ENCODE peak calls at places on chromosomes 16 and 17, in ten cellular contexts. F is CD8-positive, alpha-beta T cell; P is OCI-LY7; Y is foreskin keratinocyte; D is H1; Z is endodermal cell; K is fibroblast of the aortic adventitia; S is GM13977; M is lower lobe of right lung; X is RWPE2. H is an unnamed sample.

GRCh38 chr16:50925758-50926357 is 184.0 kb downstream of the CYLD start:
- DNase-seq in F (no peak), P (no peak), D (no peak), Z (no peak), Y (peak), K (peak), S (no peak), M (no peak), X (no peak), H (no peak)

GRCh38 chr17:79368521-79368920 is 242.3 kb downstream of the RBFOX3 start:
- DNase-seq in M (no peak), P (no peak), S (no peak), Z (no peak), K (no peak), X (no peak), D (no peak), Y (no peak), F (no peak), H (no peak)

GRCh38 chr17:66426397-66427033 is 124.1 kb downstream of the PRKCA start:
- DNase-seq in P (peak), X (no peak), S (peak), Y (peak), K (peak), D (no peak), F (peak), M (no peak), Z (peak), H (peak)

GRCh38 chr16:645852-646678 is 3.1 kb upstream of the WDR90 start:
- DNase-seq in Z (no peak), D (no peak), X (no peak), F (no peak), M (peak), K (no peak), S (no peak), P (no peak), Y (no peak), H (no peak)

GRCh38 chr16:90012978-90013745 is 6.1 kb downstream of the DBNDD1 start:
- DNase-seq in K (no peak), S (no peak), Y (no peak), M (no peak), Z (no peak), F (no peak), D (no peak), X (no peak), P (peak), H (no peak)

GRCh38 chr17:19347323-19348080 is 15.0 kb downstream of the B9D1 start:
- DNase-seq in Z (peak), K (no peak), X (peak), S (no peak), P (peak), F (no peak), Y (no peak), M (no peak), D (no peak), H (no peak)

GRCh38 chr17:44279586-44280344 is 11.8 kb upstream of the SLC4A1 start:
- DNase-seq in X (no peak), M (peak), F (no peak), P (peak), D (peak), S (peak), Z (peak), K (peak), Y (no peak), H (peak)

GRCh38 chr16:54173489-54173888 is 113.1 kb downstream of the IRX3 start:
- DNase-seq in X (no peak), S (no peak), K (no peak), F (no peak), M (no peak), Z (peak), D (no peak), P (no peak), Y (no peak), H (no peak)

GRCh38 chr16:76946879-76947278 is 244.1 kb upstream of the MON1B start:
- DNase-seq in D (no peak), Z (no peak), F (no peak), P (no peak), S (no peak), X (no peak), M (no peak), Y (peak), K (peak), H (peak)

GRCh38 chr16:88977028-88977844 is at the start of gene CBFA2T3:
- DNase-seq in P (peak), S (no peak), Z (no peak), K (no peak), M (peak), Y (no peak), D (no peak), F (no peak), X (no peak), H (peak)

GRCh38 chr16:80369559-80369958 is 171.2 kb upstream of the DYNLRB2 start:
- DNase-seq in S (no peak), Z (peak), F (no peak), P (no peak), D (peak), X (no peak), M (no peak), K (peak), Y (peak), H (peak)

GRCh38 chr17:46135126-46135812 is 58.0 kb downstream of the KANSL1 start:
- DNase-seq in P (no peak), D (no peak), K (no peak), F (no peak), S (no peak), Z (no peak), M (no peak), Y (no peak), X (no peak), H (no peak)

GRCh38 chr16:74936902-74937560 is 47.9 kb downstream of the WDR59 start:
- DNase-seq in X (no peak), Y (no peak), M (no peak), D (no peak), F (no peak), P (no peak), Z (no peak), S (peak), K (peak), H (no peak)

GRCh38 chr17:40432864-40433528 is 10.3 kb upstream of the IGFBP4 start:
- DNase-seq in F (no peak), M (no peak), P (no peak), K (peak), Z (no peak), X (peak), D (no peak), Y (no peak), S (no peak), H (no peak)

GRCh38 chr16:22001591-22001990 is 675 bp upstream of the PDZD9 start:
- DNase-seq in Z (no peak), S (no peak), Y (peak), M (no peak), P (no peak), D (no peak), F (no peak), X (no peak), K (peak), H (no peak)

GRCh38 chr16:75003931-75004330 is 5.1 kb downstream of the ZNRF1 start:
- DNase-seq in X (no peak), Y (no peak), F (no peak), Z (no peak), K (no peak), S (no peak), P (no peak), D (no peak), M (no peak), H (no peak)

GRCh38 chr17:49000943-49001342 is 3.8 kb downstream of the IGF2BP1 start:
- DNase-seq in D (no peak), F (no peak), P (no peak), Z (no peak), K (no peak), X (no peak), Y (no peak), M (no peak), S (no peak), H (no peak)

GRCh38 chr16:78249056-78249455 is 149.6 kb downstream of the WWOX start:
- DNase-seq in K (no peak), M (peak), S (no peak), X (no peak), Z (peak), F (no peak), Y (no peak), D (peak), P (no peak), H (peak)

GRCh38 chr17:3043737-3044365 is 19.6 kb downstream of the OR1D5 start:
- DNase-seq in X (no peak), D (peak), Y (no peak), K (no peak), P (peak), M (no peak), S (no peak), F (no peak), Z (peak), H (peak)
- TF ChIP-seq CTCF in X (peak), D (peak), Y (peak), K (peak), P (peak), M (no peak), S (peak), F (no peak), Z (peak), H (peak)

DNA sequence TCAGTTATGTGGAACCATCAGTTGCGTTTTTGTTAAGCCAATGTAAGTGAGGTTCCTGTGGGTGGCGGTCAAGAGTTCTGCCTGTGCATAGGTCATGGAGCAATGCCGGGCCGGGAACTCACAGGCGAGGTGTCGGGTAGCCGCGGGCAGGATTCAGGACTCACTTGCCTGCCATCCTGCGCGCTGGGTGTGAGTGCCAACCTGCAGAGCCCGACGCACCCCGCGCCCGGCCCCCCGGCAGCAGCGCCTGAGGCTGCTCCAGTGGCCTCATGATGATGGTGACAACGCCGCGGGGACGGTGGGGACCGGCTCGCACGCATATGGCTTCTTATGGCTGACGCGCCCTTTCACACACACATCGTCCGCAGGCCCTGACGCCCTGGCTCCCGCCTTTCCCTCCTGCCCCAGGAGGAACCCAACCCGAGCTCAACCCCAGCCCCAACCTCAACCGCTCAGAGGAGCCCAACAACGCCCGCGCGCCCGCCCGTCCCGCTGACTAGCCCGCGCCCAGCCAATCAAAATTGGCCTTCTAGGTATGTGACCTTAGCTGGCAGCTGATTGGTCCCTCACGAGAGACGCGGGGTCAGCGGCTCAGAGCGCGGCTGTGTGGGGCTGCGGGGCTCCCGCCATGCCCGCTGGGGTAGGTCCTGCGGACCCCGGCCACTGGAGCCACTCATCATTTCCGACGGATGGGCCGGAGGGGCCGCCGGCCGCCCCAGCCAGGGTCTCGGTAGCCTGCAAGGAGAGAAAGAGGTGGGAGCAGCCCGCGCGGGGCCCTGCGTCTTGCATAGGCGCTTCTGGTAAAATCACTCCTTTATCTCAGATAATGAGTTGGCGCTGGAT is at the start of gene C16orf95:
- DNase-seq in P (peak), X (peak), Y (peak), M (peak), S (peak), Z (peak), K (peak), D (peak), F (peak), H (peak)
- TF ChIP-seq CTCF in P (peak), X (peak), Y (peak), M (peak), S (peak), Z (peak), K (peak), D (peak), F (peak), H (peak)

DNA sequence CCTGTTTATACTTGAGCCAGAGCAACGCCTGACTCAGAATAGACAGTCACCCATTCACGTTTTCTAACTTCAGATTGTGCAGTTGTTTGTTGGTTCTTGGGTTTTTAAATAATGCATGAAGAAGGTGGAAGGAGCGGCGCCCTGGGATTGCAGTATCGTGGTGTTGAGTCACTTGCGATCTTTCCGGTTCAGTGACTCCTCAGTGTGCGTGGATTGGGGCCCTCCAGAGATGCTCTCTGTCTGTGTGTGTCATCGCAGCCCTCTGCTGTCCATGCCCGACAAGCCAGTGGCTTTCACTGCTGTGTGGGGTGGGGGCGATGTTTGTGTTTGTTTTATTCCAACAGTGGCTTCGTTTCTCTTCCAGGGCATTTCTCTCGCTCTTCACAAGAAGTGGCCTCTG is 134.0 kb downstream of the RPTOR start:
- DNase-seq in F (no peak), K (peak), D (no peak), X (no peak), P (no peak), S (no peak), Y (peak), M (no peak), Z (peak), H (no peak)
- TF ChIP-seq CTCF in F (no peak), K (no peak), D (peak), X (no peak), P (no peak), S (no peak), Y (peak), M (no peak), Z (peak), H (no peak)

GRCh38 chr16:4846503-4846900 is 586 bp downstream of the GLYR1 start:
- DNase-seq in D (no peak), K (peak), P (peak), X (no peak), F (no peak), M (peak), S (peak), Y (peak), Z (peak), H (peak)
- TF ChIP-seq CTCF in D (no peak), K (no peak), P (no peak), X (no peak), F (no peak), M (no peak), S (no peak), Y (no peak), Z (no peak), H (no peak)

H was measured in Calu3.